ENCODE peak calls at places on chromosomes 4 and X, in eight cellular contexts. C, Z, B, G, N, Q, R and H are unnamed samples.
A peak's percentile ranks its signal among the peaks of the same experiment; 100 is the strongest.

GRCh38 chr4:123479944-123480343 is 83.3 kb downstream of the SPRY1 start:
- DNase-seq in C (no peak), Z (peak; percentile 32), B (peak; percentile 24), G (peak; percentile 50), N (no peak), Q (no peak), R (peak; percentile 42), H (no peak)

GRCh38 chrX:133980406-133980805 is 5.0 kb downstream of the GPC3 start:
- DNase-seq in C (no peak), Z (peak; percentile 19), B (peak; percentile 68), G (no peak), N (no peak), Q (peak; percentile 42), R (peak; percentile 47), H (no peak)

GRCh38 chr4:150679018-150679766 is 97.2 kb downstream of the MAB21L2 start:
- DNase-seq in C (no peak), Z (peak; percentile 4), B (no peak), G (no peak), N (no peak), Q (no peak), R (peak; percentile 9), H (no peak)

GRCh38 chr4:103754844-103755243 is 35.1 kb upstream of the TACR3 start:
- DNase-seq in C (no peak), Z (no peak), B (no peak), G (peak; percentile 0), N (no peak), Q (peak; percentile 0), R (no peak), H (peak; percentile 28)

GRCh38 chr4:73019462-73020047 is 50.0 kb downstream of the COX18 start:
- DNase-seq in C (no peak), Z (peak; percentile 73), B (peak; percentile 69), G (peak; percentile 72), N (no peak), Q (peak; percentile 74), R (peak; percentile 65), H (peak; percentile 7)

GRCh38 chrX:70449457-70449966 is 4.9 kb downstream of the DLG3 start:
- DNase-seq in C (no peak), Z (no peak), B (no peak), G (no peak), N (no peak), Q (no peak), R (no peak), H (no peak)

GRCh38 chrX:139640259-139640658 is 67.7 kb downstream of the MCF2 start:
- DNase-seq in C (no peak), Z (no peak), B (no peak), G (no peak), N (no peak), Q (no peak), R (no peak), H (no peak)

GRCh38 chrX:10217218-10217617 is 60.4 kb downstream of the CLCN4 start:
- DNase-seq in C (no peak), Z (no peak), B (no peak), G (no peak), N (no peak), Q (no peak), R (peak; percentile 18), H (no peak)

GRCh38 chrX:11196476-11196875 is 85.3 kb downstream of the HCCS start:
- DNase-seq in C (no peak), Z (no peak), B (no peak), G (no peak), N (no peak), Q (no peak), R (peak; percentile 78), H (no peak)

GRCh38 chrX:54063361-54063760 is 19.1 kb upstream of the PHF8 start:
- DNase-seq in C (no peak), Z (no peak), B (no peak), G (no peak), N (no peak), Q (no peak), R (no peak), H (no peak)

DNA sequence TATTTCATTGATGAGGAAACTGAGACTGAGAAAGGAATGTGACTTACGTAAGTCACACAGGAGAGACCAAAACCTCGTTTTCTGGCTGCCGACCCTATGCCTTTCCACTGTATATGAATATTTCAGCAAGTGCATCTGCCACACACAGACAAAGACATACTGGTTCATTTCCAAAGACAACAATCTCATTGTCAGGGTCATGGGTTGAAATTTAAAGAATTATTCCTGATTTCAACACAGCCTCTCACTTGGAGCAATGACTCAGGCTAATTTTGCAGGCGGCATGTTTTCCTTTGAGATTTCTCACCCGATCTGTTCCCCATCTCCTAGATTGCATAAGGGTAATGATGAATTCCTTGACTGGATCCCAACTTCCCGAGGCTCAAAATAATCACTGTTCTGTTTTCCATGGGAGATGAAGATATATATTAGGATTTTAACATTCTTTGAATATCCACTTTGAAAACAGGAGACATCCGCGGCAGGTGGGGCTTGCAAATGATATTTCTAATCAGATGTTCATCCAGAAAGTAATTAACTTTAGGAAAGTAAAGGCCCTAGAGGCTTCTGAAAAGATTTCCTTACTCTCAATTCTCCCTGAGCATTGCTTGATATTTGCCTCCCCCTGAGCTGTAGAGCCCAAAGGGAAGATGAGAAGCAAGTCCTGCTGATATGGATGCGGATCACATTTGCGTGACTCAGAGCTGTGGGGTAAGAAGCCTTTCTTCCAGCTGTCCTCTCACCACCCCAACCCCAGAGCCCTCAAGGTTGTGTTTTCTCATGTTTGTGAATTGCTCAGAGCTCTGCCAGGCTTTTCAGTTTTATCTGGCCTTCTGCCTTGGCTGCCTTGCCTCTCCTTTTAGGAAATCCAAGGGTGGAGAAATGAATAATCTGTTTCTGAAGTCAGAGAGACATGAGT is 361.1 kb upstream of the BOD1L1 start:
- DNase-seq in C (peak; percentile 73), Z (peak; percentile 99), B (peak; percentile 97), G (peak; percentile 99), N (no peak), Q (peak; percentile 97), R (peak; percentile 96), H (no peak)
- H3K4me3 ChIP-seq in C (no peak overlapping the region), Z (no peak overlapping the region), B (no peak overlapping the region), G (no peak overlapping the region), N (no peak overlapping the region), Q (no peak overlapping the region), R (no peak overlapping the region), H (no peak overlapping the region)

GRCh38 chrX:131577999-131578734 is 34.3 kb downstream of the OR13H1 start:
- DNase-seq in C (no peak), Z (no peak), B (no peak), G (no peak), N (no peak), Q (no peak), R (no peak), H (no peak)
- H3K4me3 ChIP-seq in C (no peak overlapping the region), Z (no peak overlapping the region), B (peak overlapping the region; percentile 70), G (no peak overlapping the region), N (no peak overlapping the region), Q (no peak overlapping the region), R (no peak overlapping the region), H (no peak overlapping the region)

GRCh38 chr4:23890369-23891063 is 669 bp upstream of the PPARGC1A start:
- DNase-seq in C (no peak), Z (peak; percentile 11), B (peak; percentile 8), G (no peak), N (no peak), Q (no peak), R (peak; percentile 47), H (no peak)
- H3K4me3 ChIP-seq in C (peak overlapping the region; percentile 51), Z (peak overlapping the region; percentile 4), B (peak overlapping the region; percentile 63), G (no peak overlapping the region), N (peak overlapping the region; percentile 61), Q (no peak overlapping the region), R (peak overlapping the region; percentile 50), H (peak overlapping the region; percentile 64)

GRCh38 chr4:139266208-139266582 is 13.8 kb downstream of the MGARP start:
- DNase-seq in C (no peak), Z (no peak), B (no peak), G (no peak), N (no peak), Q (no peak), R (no peak), H (no peak)
- H3K4me3 ChIP-seq in C (peak overlapping the region; percentile 43), Z (no peak overlapping the region), B (no peak overlapping the region), G (peak overlapping the region; percentile 40), N (peak overlapping the region; percentile 40), Q (peak overlapping the region; percentile 49), R (peak overlapping the region; percentile 32), H (no peak overlapping the region)

GRCh38 chrX:23902419-23902818 is 5.3 kb downstream of the APOO start:
- DNase-seq in C (no peak), Z (peak; percentile 77), B (peak; percentile 75), G (peak; percentile 77), N (no peak), Q (peak; percentile 79), R (peak; percentile 73), H (no peak)
- H3K4me3 ChIP-seq in C (peak overlapping the region; percentile 20), Z (no peak overlapping the region), B (no peak overlapping the region), G (no peak overlapping the region), N (no peak overlapping the region), Q (no peak overlapping the region), R (no peak overlapping the region), H (no peak overlapping the region)

DNA sequence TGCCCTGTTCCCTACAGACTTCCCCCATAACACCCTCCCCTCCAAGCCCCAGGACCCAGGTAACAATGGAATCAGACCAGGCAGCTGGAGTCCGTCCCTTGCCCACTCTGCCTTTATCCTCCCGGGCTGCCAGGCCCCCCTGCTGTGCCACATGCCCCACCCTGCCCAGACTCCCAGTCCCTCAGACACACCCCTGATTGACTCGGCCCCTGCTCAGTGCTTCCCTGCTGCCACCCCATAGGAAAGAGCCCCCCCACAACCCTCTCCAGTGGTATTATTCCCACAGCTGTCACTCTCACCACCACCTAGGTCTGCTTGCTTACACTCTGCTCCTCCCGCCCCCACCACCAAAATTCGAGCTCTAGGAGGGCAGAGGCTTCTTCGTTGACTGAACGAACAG is 4.7 kb upstream of the NAA10 start:
- DNase-seq in C (no peak), Z (no peak), B (no peak), G (no peak), N (no peak), Q (no peak), R (no peak), H (no peak)
- H3K4me3 ChIP-seq in C (no peak overlapping the region), Z (no peak overlapping the region), B (no peak overlapping the region), G (no peak overlapping the region), N (no peak overlapping the region), Q (no peak overlapping the region), R (no peak overlapping the region), H (no peak overlapping the region)

DNA sequence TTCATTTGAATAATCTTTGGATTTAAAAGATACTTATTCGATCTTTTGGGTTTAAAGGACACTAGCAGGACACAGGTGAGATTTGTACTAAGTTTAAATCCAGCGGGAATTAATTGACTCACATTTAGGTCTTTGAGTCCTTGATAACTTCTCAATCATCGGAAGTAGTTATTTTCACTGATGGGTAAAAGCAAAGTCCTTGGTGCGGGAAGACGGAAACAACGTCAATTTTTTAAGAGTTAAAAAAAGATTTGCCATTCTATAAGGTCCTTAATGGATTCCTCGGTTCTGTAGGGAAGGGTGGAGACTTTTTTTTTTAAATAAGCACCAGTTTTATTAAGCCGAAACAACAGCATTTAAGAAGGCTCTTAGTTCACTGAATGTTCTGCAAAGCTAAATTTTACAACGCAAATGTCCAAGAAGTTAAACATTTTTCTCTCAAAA is 2.9 kb downstream of the TMSB4X start:
- DNase-seq in C (no peak), Z (no peak), B (no peak), G (no peak), N (no peak), Q (no peak), R (peak; percentile 65), H (no peak)
- H3K4me3 ChIP-seq in C (no peak overlapping the region), Z (peak overlapping the region; percentile 80), B (no peak overlapping the region), G (peak overlapping the region; percentile 75), N (peak overlapping the region; percentile 73), Q (peak overlapping the region; percentile 75), R (peak overlapping the region; percentile 75), H (peak overlapping the region; percentile 75)

GRCh38 chrX:50470103-50471031 is at the start of gene DGKK:
- DNase-seq in C (no peak), Z (no peak), B (no peak), G (no peak), N (no peak), Q (no peak), R (no peak), H (no peak)
- H3K4me3 ChIP-seq in C (no peak within 1 kb of the TSS), Z (no peak within 1 kb of the TSS), B (peak within 1 kb of the TSS; percentile 25), G (no peak within 1 kb of the TSS), N (peak within 1 kb of the TSS; percentile 9), Q (no peak within 1 kb of the TSS), R (no peak within 1 kb of the TSS), H (no peak within 1 kb of the TSS)